ENCODE peak calls at places on chromosomes 7 and 10, in eight cellular contexts. V is GM10248, T is fibroblast of lung, Y is retinal pigment epithelial cell, O is coronary artery, L is AG04450, P is colonic mucosa, C is cardiac fibroblast. K is an unnamed sample.

GRCh38 chr10:95395947-95396449 is 105.2 kb upstream of the PDLIM1 start:
- DNase-seq in L (no peak), T (no peak), C (no peak), Y (no peak), V (no peak), O (peak), P (no peak), K (no peak)

GRCh38 chr10:101761226-101761625 is 14.7 kb downstream of the FGF8 start:
- DNase-seq in Y (no peak), L (no peak), O (no peak), C (no peak), P (no peak), T (no peak), V (no peak), K (no peak)

GRCh38 chr10:105952153-105952552 is 1212.4 kb downstream of the SORCS1 start:
- DNase-seq in O (no peak), Y (peak), V (peak), P (no peak), C (peak), T (peak), L (peak), K (peak)

GRCh38 chr10:11068861-11069633 is 51.4 kb downstream of the CELF2 start:
- DNase-seq in L (no peak), P (no peak), T (no peak), Y (no peak), V (no peak), O (no peak), C (no peak), K (no peak)

GRCh38 chr7:54839538-54840213 is 80.7 kb upstream of the SEC61G start:
- DNase-seq in L (no peak), V (no peak), O (peak), C (peak), P (peak), T (peak), Y (no peak), K (peak)

GRCh38 chr7:55774327-55775050 is 88.1 kb downstream of the SEPTIN14 start:
- DNase-seq in L (no peak), Y (no peak), O (no peak), V (no peak), P (no peak), T (no peak), C (no peak), K (no peak)

GRCh38 chr7:7157887-7158271 is 24.5 kb upstream of the C1GALT1 start:
- DNase-seq in T (peak), O (no peak), C (peak), L (no peak), V (no peak), P (no peak), Y (no peak), K (peak)

GRCh38 chr7:66013938-66014337 is 31.9 kb upstream of the GUSB start:
- DNase-seq in T (peak), Y (peak), P (no peak), L (no peak), V (no peak), C (peak), O (no peak), K (peak)

GRCh38 chr10:93594518-93594917 is 6.5 kb downstream of the RBP4 start:
- DNase-seq in Y (no peak), O (no peak), V (no peak), P (no peak), C (no peak), L (no peak), T (no peak), K (no peak)

GRCh38 chr10:87771871-87772500 is 46.0 kb downstream of the ATAD1 start:
- DNase-seq in P (no peak), L (no peak), V (peak), Y (no peak), O (no peak), C (peak), T (peak), K (peak)

GRCh38 chr10:16967000-16967865 is 150.0 kb upstream of the RSU1 start:
- DNase-seq in C (peak), O (no peak), T (peak), Y (no peak), V (no peak), P (no peak), L (peak), K (peak)

GRCh38 chr7:77327932-77328628 is 88.1 kb downstream of the GSAP start:
- DNase-seq in O (no peak), T (no peak), P (no peak), Y (no peak), L (no peak), C (no peak), V (no peak), K (no peak)
- TF ChIP-seq CTCF in O (no peak), T (no peak), P (no peak), Y (no peak), L (no peak), C (no peak), V (no peak), K (peak)

GRCh38 chr10:86325158-86325557 is 41.4 kb downstream of the GRID1 start:
- DNase-seq in O (no peak), L (no peak), T (no peak), P (no peak), C (no peak), V (no peak), Y (no peak), K (no peak)
- TF ChIP-seq CTCF in O (no peak), L (no peak), T (no peak), P (no peak), C (no peak), V (no peak), Y (no peak), K (no peak)

GRCh38 chr7:98229991-98230745 is 18.9 kb downstream of the BHLHA15 start:
- DNase-seq in V (no peak), Y (no peak), C (no peak), O (no peak), L (no peak), P (no peak), T (no peak), K (no peak)

GRCh38 chr7:98229441-98229840 is 18.2 kb downstream of the BHLHA15 start:
- DNase-seq in C (no peak), Y (no peak), V (no peak), O (no peak), P (no peak), T (no peak), L (no peak), K (no peak)

GRCh38 chr7:98225913-98226614 is 14.8 kb downstream of the BHLHA15 start:
- DNase-seq in Y (no peak), O (no peak), C (no peak), P (no peak), T (no peak), V (no peak), L (no peak), K (no peak)

GRCh38 chr7:98228801-98229200 is 17.6 kb downstream of the BHLHA15 start:
- DNase-seq in P (no peak), C (no peak), Y (no peak), V (no peak), L (no peak), T (no peak), O (no peak), K (no peak)

GRCh38 chr7:98227939-98228338 is 16.7 kb downstream of the BHLHA15 start:
- DNase-seq in C (no peak), V (no peak), P (no peak), L (no peak), Y (no peak), O (no peak), T (no peak), K (no peak)
- TF ChIP-seq CTCF in C (no peak), V (no peak), P (no peak), L (no peak), Y (no peak), O (no peak), T (no peak), K (no peak)

GRCh38 chr7:30066697-30067096 is 38.5 kb downstream of the PLEKHA8 start:
- DNase-seq in T (no peak), L (no peak), O (no peak), P (no peak), C (no peak), Y (no peak), V (no peak), K (no peak)

GRCh38 chr7:30068117-30068516 is 39.9 kb downstream of the PLEKHA8 start:
- DNase-seq in L (peak), T (peak), C (peak), V (no peak), O (no peak), P (no peak), Y (peak), K (peak)

GRCh38 chr7:30057741-30058140 is 29.5 kb downstream of the PLEKHA8 start:
- DNase-seq in T (no peak), Y (no peak), P (no peak), L (no peak), C (peak), V (no peak), O (no peak), K (peak)

GRCh38 chr7:30065746-30066145 is 37.5 kb downstream of the PLEKHA8 start:
- DNase-seq in V (no peak), Y (no peak), L (no peak), T (no peak), O (no peak), C (no peak), P (no peak), K (no peak)

DNA sequence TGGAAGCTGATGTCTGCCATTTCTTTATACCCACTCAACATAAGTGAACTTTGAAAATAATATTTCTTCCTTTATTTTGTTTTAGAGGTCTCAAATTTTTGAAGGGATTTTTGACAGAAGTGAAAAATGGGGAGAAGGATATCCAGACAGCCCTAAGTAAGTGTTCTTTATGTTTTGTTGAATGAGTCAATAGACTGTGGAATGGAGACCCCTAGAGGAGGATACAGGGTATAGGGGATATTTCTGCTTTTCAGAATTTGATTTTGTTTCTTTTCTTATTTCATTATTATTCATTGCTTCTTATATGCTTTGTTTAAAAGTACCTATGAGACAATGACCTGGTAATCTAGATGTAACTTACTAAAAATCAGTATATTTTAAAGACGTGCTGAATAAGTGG is 34.4 kb downstream of the PLEKHA8 start:
- DNase-seq in P (no peak), T (peak), Y (no peak), L (no peak), V (peak), O (no peak), C (peak), K (peak)
- TF ChIP-seq CTCF in P (peak), T (peak), Y (peak), L (peak), V (peak), O (peak), C (peak), K (peak)

GRCh38 chr10:124544711-124545110 is 83.1 kb downstream of the LHPP start:
- DNase-seq in C (no peak), T (no peak), O (no peak), Y (no peak), P (no peak), L (no peak), V (no peak), K (no peak)
- TF ChIP-seq CTCF in C (no peak), T (no peak), O (no peak), Y (no peak), P (no peak), L (no peak), V (no peak), K (no peak)

GRCh38 chr7:147251924-147252323 is 1135.3 kb downstream of the CNTNAP2 start:
- DNase-seq in Y (no peak), O (no peak), V (no peak), L (no peak), P (no peak), C (no peak), T (no peak), K (no peak)

GRCh38 chr7:147245274-147245673 is 1128.7 kb downstream of the CNTNAP2 start:
- DNase-seq in V (peak), C (peak), Y (peak), L (peak), T (peak), P (peak), O (no peak), K (peak)

DNA sequence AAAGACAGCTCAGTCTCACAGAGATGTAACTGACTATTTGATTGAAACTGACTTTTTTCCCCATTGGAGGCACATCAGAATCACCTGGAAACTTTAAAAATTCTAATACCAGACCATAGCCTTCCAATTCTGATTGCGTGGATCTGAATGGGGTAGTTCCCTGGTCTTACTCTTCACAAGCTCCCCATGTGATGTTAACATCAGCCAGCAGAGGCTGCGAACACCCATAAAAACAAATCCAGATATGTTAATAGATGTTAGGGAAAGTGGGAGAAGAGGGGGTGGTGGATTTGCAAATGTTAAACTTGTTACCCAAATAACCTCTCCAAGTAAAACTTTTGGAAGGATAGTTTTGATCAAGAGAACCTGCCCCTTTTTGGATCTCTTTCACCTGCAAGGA is 1133.4 kb downstream of the CNTNAP2 start:
- DNase-seq in O (no peak), P (no peak), T (no peak), C (no peak), L (no peak), V (no peak), Y (no peak), K (peak)
- TF ChIP-seq CTCF in O (no peak), P (no peak), T (no peak), C (peak), L (peak), V (no peak), Y (peak), K (peak)

K was measured in AG10803.